ENCODE peak calls at places on chromosome 4, in four cellular contexts. One of them, this sample, is unnamed.

GRCh38 chr4:71732706-71733105 is 51.2 kb downstream of the GC start:
- DNase-seq in activated T-cell treated with anti-CD3 and anti-CD28 coated beads for 1 hour: no peak
- DNase-seq in DMS79: no peak
- DNase-seq in stimulated activated CD8-positive, alpha-beta memory T cell treated with anti-CD3 and anti-CD28 coated beads, Interleukin-4, amount 100 ng/mL, for 24 hours: no peak
- DNase-seq in this sample: no peak

GRCh38 chr4:185394568-185395254 is 1.0 kb downstream of the LRP2BP start:
- DNase-seq in activated T-cell treated with anti-CD3 and anti-CD28 coated beads for 1 hour: no peak
- DNase-seq in DMS79: no peak
- DNase-seq in stimulated activated CD8-positive, alpha-beta memory T cell treated with anti-CD3 and anti-CD28 coated beads, Interleukin-4, amount 100 ng/mL, for 24 hours: no peak
- DNase-seq in this sample: no peak

GRCh38 chr4:142974331-142974730 is 128.2 kb upstream of the INPP4B start:
- DNase-seq in activated T-cell treated with anti-CD3 and anti-CD28 coated beads for 1 hour: no peak
- DNase-seq in DMS79: no peak
- DNase-seq in stimulated activated CD8-positive, alpha-beta memory T cell treated with anti-CD3 and anti-CD28 coated beads, Interleukin-4, amount 100 ng/mL, for 24 hours: no peak
- DNase-seq in this sample: no peak

GRCh38 chr4:33551244-33551643 is 2693.1 kb downstream of the ARAP2 start:
- DNase-seq in activated T-cell treated with anti-CD3 and anti-CD28 coated beads for 1 hour: no peak
- DNase-seq in DMS79: no peak
- DNase-seq in stimulated activated CD8-positive, alpha-beta memory T cell treated with anti-CD3 and anti-CD28 coated beads, Interleukin-4, amount 100 ng/mL, for 24 hours: no peak
- DNase-seq in this sample: no peak

GRCh38 chr4:89129080-89129640 is 17.8 kb downstream of the TIGD2 start:
- DNase-seq in activated T-cell treated with anti-CD3 and anti-CD28 coated beads for 1 hour: no peak
- DNase-seq in DMS79: no peak
- DNase-seq in stimulated activated CD8-positive, alpha-beta memory T cell treated with anti-CD3 and anti-CD28 coated beads, Interleukin-4, amount 100 ng/mL, for 24 hours: no peak
- DNase-seq in this sample: no peak

GRCh38 chr4:38832206-38832605 is 24.4 kb downstream of the TLR6 start:
- DNase-seq in activated T-cell treated with anti-CD3 and anti-CD28 coated beads for 1 hour: no peak
- DNase-seq in DMS79: no peak
- DNase-seq in stimulated activated CD8-positive, alpha-beta memory T cell treated with anti-CD3 and anti-CD28 coated beads, Interleukin-4, amount 100 ng/mL, for 24 hours: no peak
- DNase-seq in this sample: no peak

GRCh38 chr4:8267077-8267476 is 2.5 kb upstream of the HTRA3 start:
- DNase-seq in activated T-cell treated with anti-CD3 and anti-CD28 coated beads for 1 hour: no peak
- DNase-seq in DMS79: no peak
- DNase-seq in stimulated activated CD8-positive, alpha-beta memory T cell treated with anti-CD3 and anti-CD28 coated beads, Interleukin-4, amount 100 ng/mL, for 24 hours: no peak
- DNase-seq in this sample: peak

GRCh38 chr4:67721770-67722597 is 21.0 kb upstream of the UBA6 start:
- DNase-seq in activated T-cell treated with anti-CD3 and anti-CD28 coated beads for 1 hour: no peak
- DNase-seq in DMS79: no peak
- DNase-seq in stimulated activated CD8-positive, alpha-beta memory T cell treated with anti-CD3 and anti-CD28 coated beads, Interleukin-4, amount 100 ng/mL, for 24 hours: no peak
- DNase-seq in this sample: no peak